ENCODE peak calls at places on chromosomes 11 and 22, in five cellular contexts. X is A549, W is K562, V is WTC11, E is HepG2. J is an unnamed sample.

GRCh38 chr22:41966607-41967240 is 2.5 kb upstream of the SEPTIN3 start:
- DNase-seq in V (peak), E (peak), W (peak), X (peak), J (no peak)

GRCh38 chr11:82988936-82989627 is 82.6 kb downstream of the RAB30 start:
- DNase-seq in W (peak), E (peak), X (no peak), V (no peak), J (no peak)

GRCh38 chr11:1549355-1550330 is 22.4 kb downstream of the DUSP8 start:
- DNase-seq in W (peak), E (peak), X (no peak), V (no peak), J (no peak)

GRCh38 chr11:119206512-119207299 is 567 bp downstream of the CBL start:
- DNase-seq in V (peak), X (no peak), W (peak), E (no peak), J (no peak)

GRCh38 chr11:2434008-2434407 is 10.3 kb downstream of the TRPM5 start:
- DNase-seq in W (no peak), E (no peak), V (no peak), X (no peak), J (no peak)

GRCh38 chr11:85627332-85627997 is at the start of gene DLG2:
- DNase-seq in W (no peak), E (no peak), V (no peak), X (no peak), J (no peak)

GRCh38 chr22:23213581-23214341 is 33.5 kb downstream of the BCR start:
- DNase-seq in E (no peak), W (peak), X (no peak), V (no peak), J (no peak)

GRCh38 chr11:106152824-106153223 is 75.4 kb downstream of the AASDHPPT start:
- DNase-seq in V (no peak), E (no peak), W (no peak), X (no peak), J (no peak)

GRCh38 chr11:614091-614582 is 1.6 kb downstream of the IRF7 start:
- DNase-seq in X (no peak), W (no peak), V (no peak), E (no peak), J (no peak)

GRCh38 chr11:11403763-11404725 is 51.0 kb upstream of the CSNK2A3 start:
- DNase-seq in V (no peak), X (no peak), W (no peak), E (no peak), J (no peak)

GRCh38 chr11:63443714-63444113 is 47.3 kb downstream of the PLAAT5 start:
- DNase-seq in W (no peak), X (no peak), E (no peak), V (no peak), J (no peak)

GRCh38 chr22:42065408-42066132 is 5.0 kb downstream of the NAGA start:
- DNase-seq in E (no peak), V (peak), X (no peak), W (no peak), J (peak)

GRCh38 chr22:31625661-31626426 is 36.2 kb downstream of the PISD start:
- DNase-seq in V (peak), W (peak), E (no peak), X (no peak), J (no peak)

GRCh38 chr11:68798221-68798813 is 43.4 kb downstream of the CPT1A start:
- DNase-seq in E (peak), X (no peak), V (peak), W (peak), J (peak)

GRCh38 chr22:35292786-35293185 is 6.9 kb upstream of the TOM1 start:
- DNase-seq in V (no peak), X (no peak), W (no peak), E (no peak), J (no peak)

GRCh38 chr11:125373426-125374391 is 122.4 kb downstream of the FEZ1 start:
- DNase-seq in E (no peak), W (no peak), X (no peak), V (no peak), J (no peak)

GRCh38 chr11:15123849-15124248 is 9.1 kb downstream of the INSC start:
- DNase-seq in V (no peak), E (no peak), W (no peak), X (peak), J (no peak)

GRCh38 chr11:35526370-35526792 is 965 bp upstream of the PAMR1 start:
- DNase-seq in X (no peak), W (no peak), E (no peak), V (peak), J (no peak)

GRCh38 chr11:119320593-119321524 is 3.9 kb upstream of the MCAM start:
- DNase-seq in X (no peak), V (peak), E (no peak), W (peak), J (no peak)

GRCh38 chr22:19719055-19719482 is 4.3 kb upstream of the GP1BB start:
- DNase-seq in E (no peak), W (peak), X (no peak), V (no peak), J (no peak)

GRCh38 chr11:20077973-20078372 is 82.3 kb downstream of the DBX1 start:
- DNase-seq in E (no peak), V (no peak), X (no peak), W (no peak), J (no peak)

GRCh38 chr22:45575173-45575572 is 72.5 kb downstream of the FBLN1 start:
- DNase-seq in X (no peak), W (no peak), E (no peak), V (no peak), J (no peak)

GRCh38 chr11:19861171-19861570 is 148.5 kb downstream of the NAV2 start:
- DNase-seq in E (no peak), W (no peak), V (no peak), X (no peak), J (no peak)

GRCh38 chr11:48005133-48005532 is 24.8 kb downstream of the PTPRJ start:
- DNase-seq in W (no peak), V (no peak), E (no peak), X (no peak), J (no peak)

GRCh38 chr11:74462631-74463030 is 4.7 kb downstream of the KCNE3 start:
- DNase-seq in E (no peak), W (no peak), X (no peak), V (no peak), J (no peak)

GRCh38 chr11:35146711-35147110 is 7.7 kb downstream of the CD44 start:
- DNase-seq in V (no peak), E (no peak), X (no peak), W (no peak), J (no peak)

GRCh38 chr11:32890843-32891656 is 1.6 kb upstream of the QSER1 start:
- DNase-seq in W (no peak), X (no peak), V (peak), E (no peak), J (no peak)

GRCh38 chr22:22103078-22103593 is 120.5 kb upstream of the TOP3B start:
- DNase-seq in X (peak), V (peak), E (no peak), W (peak), J (peak)

GRCh38 chr11:27694992-27695391 is 5.3 kb downstream of the BDNF start:
- DNase-seq in X (no peak), W (no peak), V (no peak), E (no peak), J (no peak)

GRCh38 chr11:65493367-65494176 is 5.3 kb upstream of the MALAT1 start:
- DNase-seq in W (no peak), V (peak), X (peak), E (peak), J (no peak)

GRCh38 chr11:128835741-128836410 is 31.2 kb downstream of the KCNJ1 start:
- DNase-seq in X (no peak), V (no peak), W (no peak), E (peak), J (no peak)

GRCh38 chr11:100849009-100849913 is 162.2 kb downstream of the ARHGAP42 start:
- DNase-seq in V (no peak), X (no peak), E (no peak), W (no peak), J (no peak)

GRCh38 chr11:17979770-17980371 is 33.0 kb downstream of the SERGEF start:
- DNase-seq in V (peak), E (peak), X (peak), W (peak), J (no peak)

DNA sequence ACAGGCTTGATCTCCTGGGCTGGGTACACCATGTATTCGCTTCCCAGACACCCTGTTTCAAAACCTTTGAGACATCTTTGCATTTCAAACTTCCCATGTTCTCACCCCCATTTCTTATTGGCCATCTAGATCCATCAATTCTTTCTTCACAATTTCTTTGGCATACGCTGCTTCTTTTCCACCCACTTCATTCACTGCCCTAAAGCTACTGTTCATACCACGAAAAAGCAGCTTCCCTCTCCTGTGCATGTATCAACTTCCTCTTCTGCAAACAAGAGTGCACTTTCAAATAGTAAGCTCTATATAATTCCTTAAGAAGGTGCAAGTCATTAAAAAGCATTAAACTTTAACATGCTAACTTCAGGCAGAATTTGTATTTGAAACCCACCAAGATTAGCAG is 21.4 kb downstream of the UVRAG start:
- DNase-seq in E (no peak), W (no peak), X (no peak), V (no peak), J (no peak)
- TF ChIP-seq MAX in E (no peak), W (no peak), X (no peak), V (no peak), J (no peak)

DNA sequence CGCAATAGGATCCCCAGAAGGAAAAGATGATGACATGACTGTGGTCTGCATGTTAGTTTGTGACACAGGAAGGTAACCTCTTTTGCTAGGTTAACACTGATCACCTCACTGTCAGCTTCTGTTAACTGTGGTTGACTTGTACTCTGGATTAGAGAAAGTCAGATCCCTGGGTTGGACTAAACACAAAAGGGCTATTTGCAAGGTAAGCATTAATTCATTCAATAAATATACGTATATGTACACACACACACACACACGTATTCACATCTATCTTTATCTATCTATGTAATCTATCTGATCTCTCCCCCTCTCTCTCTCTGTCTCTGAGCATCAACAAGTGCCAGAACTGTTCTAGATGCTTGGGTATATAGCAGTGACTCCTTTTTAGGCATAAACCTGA is 136.1 kb upstream of the SNX19 start:
- DNase-seq in X (no peak), V (no peak), W (no peak), E (no peak), J (no peak)
- TF ChIP-seq JUN in X (no peak), V (no peak), W (no peak), E (no peak), J (no peak)

DNA sequence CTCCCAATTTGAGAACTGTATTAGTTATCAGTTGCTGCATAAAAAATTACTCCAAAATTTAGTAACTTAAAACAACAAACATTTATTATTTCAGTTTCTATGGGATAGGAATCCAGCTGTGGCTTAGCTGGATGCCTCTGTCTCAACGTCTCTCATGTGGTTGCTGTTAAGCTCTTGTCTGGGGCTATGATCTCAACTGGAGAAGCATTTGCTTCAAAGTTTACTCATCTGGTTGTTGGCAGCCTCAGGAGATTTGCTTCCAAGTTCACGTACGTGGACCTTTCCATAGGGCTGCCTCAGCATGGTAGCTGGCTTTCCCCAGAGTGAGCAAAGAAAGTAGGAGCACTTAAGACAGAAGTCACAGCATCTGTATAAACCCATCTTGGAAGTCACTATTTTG is 144.9 kb upstream of the SESN3 start:
- DNase-seq in W (no peak), E (no peak), V (no peak), X (no peak), J (no peak)
- TF ChIP-seq MAX in W (no peak), E (no peak), V (no peak), X (no peak), J (no peak)

GRCh38 chr11:10351435-10351767 is 46.5 kb downstream of the ADM start:
- DNase-seq in W (peak), E (no peak), X (no peak), V (no peak), J (no peak)

GRCh38 chr11:10352911-10353550 is 48.2 kb downstream of the ADM start:
- DNase-seq in W (no peak), E (no peak), V (no peak), X (no peak), J (no peak)

GRCh38 chr11:10350341-10350740 is 45.5 kb downstream of the ADM start:
- DNase-seq in W (no peak), E (peak), V (peak), X (no peak), J (no peak)

GRCh38 chr11:10349806-10350205 is 44.9 kb downstream of the ADM start:
- DNase-seq in E (no peak), W (no peak), X (no peak), V (no peak), J (no peak)

DNA sequence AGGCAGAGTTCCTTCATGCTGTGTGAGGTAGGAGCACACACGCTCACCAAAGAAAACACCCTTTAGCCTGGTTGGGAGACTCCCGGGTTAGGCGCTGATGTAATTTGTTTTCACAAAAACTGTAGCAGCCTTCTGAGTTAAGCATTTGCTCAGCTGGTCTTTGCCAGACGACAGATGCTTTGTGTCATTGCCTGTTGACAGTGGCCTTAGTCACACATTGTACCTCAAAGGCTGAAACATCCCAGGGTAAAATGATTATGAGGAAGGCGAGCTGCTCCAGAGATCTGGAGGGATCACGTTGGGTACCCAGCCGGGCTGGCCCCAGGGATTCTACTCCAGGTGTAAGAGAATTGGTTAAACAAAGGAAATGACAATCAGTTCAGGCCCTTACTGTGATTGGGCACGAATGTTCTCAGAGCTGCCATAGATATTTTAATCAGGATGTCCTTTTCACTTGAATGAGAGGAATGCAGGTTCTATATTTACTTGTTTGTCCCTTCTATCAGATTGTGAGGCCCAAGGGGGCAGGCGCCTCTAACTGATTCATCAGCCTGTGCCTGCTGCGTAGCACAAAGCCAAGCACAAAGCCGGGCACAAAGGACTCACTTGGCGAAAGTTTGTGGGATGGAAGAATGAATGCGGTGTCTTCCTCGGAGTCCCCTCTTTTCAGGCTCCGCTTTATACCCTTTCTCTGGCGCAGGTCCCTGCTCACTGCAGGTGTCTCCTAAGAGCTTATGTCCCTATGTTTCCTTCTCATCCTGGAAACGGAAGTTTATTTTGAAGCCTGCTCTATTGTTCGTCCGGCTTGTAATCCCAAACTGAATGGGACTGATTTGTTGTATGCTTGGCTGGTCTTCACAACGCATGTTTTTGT is 47.1 kb downstream of the ADM start:
- DNase-seq in V (peak), X (peak), E (peak), W (no peak), J (peak)
- TF ChIP-seq JUN in V (peak), X (no peak), E (peak), W (no peak), J (peak)

DNA sequence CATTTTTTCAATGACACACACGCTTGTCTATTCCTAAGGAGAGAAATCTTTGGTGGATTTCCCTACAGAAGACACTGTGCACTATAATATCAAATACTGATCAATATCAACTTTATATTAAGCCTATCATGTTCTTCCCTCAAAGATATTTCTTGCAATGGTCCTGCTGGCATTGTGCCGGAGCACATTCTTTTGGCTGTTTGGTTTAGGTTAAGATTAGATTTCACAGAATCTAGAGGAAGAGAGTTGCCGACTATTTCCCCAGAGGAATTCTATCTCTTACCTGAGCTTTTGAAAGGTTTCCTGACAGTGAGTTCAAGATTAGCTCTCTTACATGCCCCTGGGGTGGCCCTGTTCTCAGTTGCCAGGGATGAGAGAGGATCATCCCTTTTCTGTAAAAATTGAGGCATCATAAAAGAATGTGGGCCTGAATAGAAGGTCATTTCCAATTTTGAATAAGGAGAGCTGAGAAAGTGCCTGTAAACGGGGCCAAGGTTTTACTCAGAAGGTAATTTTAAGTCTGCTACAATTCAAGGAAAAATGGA is 180.6 kb upstream of the ARHGAP20 start:
- DNase-seq in E (no peak), V (no peak), W (no peak), X (no peak), J (no peak)
- TF ChIP-seq MAX in E (no peak), V (no peak), W (no peak), X (no peak), J (no peak)

GRCh38 chr11:75850787-75851186 is 35.8 kb downstream of the UVRAG start:
- DNase-seq in E (no peak), W (no peak), X (no peak), V (no peak), J (no peak)
- TF ChIP-seq JUN in E (no peak), W (no peak), X (no peak), V (no peak), J (no peak)

GRCh38 chr22:33401291-33401690 is 343.1 kb upstream of the SYN3 start:
- DNase-seq in V (no peak), X (no peak), E (no peak), W (no peak), J (no peak)
- TF ChIP-seq MAX in V (no peak), X (no peak), E (no peak), W (no peak), J (no peak)